ENCODE peak calls at places on chromosomes 3 and 15, in four cellular contexts. A is M059J, D is NCI-H460, E is DMS153. Y is an unnamed sample.

GRCh38 chr15:75732206-75732808 is 19.7 kb upstream of the CSPG4 start:
- DNase-seq in A (no peak), D (no peak), E (no peak), Y (no peak)

GRCh38 chr3:53616971-53617892 is 122.8 kb downstream of the CACNA1D start:
- DNase-seq in A (no peak), E (no peak), D (no peak), Y (no peak)

GRCh38 chr3:194615221-194615620 is 18.0 kb downstream of the TMEM44 start:
- DNase-seq in E (no peak), D (no peak), A (no peak), Y (no peak)

GRCh38 chr3:114052216-114052615 is 4.1 kb downstream of the CCDC191 start:
- DNase-seq in D (no peak), E (no peak), A (no peak), Y (no peak)

GRCh38 chr3:58522759-58523425 is 14.1 kb downstream of the ACOX2 start:
- DNase-seq in D (no peak), A (no peak), E (no peak), Y (no peak)

GRCh38 chr3:43077708-43078107 is 28.2 kb downstream of the POMGNT2 start:
- DNase-seq in A (no peak), E (no peak), D (no peak), Y (no peak)

GRCh38 chr3:98699132-98699531 is 64.0 kb upstream of the ST3GAL6 start:
- DNase-seq in E (no peak), D (no peak), A (peak; percentile 82), Y (peak; percentile 28)

GRCh38 chr15:100788080-100788730 is 91.4 kb upstream of the ALDH1A3 start:
- DNase-seq in D (no peak), E (no peak), A (no peak), Y (no peak)

GRCh38 chr3:142647856-142648255 is 51.7 kb downstream of the PLS1 start:
- DNase-seq in D (no peak), A (peak; percentile 83), E (no peak), Y (peak; percentile 22)

GRCh38 chr15:64351265-64351664 is 4.7 kb downstream of the CSNK1G1 start:
- DNase-seq in D (no peak), E (no peak), A (peak; percentile 12), Y (no peak)

GRCh38 chr15:34815836-34816235 is 20.5 kb upstream of the ACTC1 start:
- DNase-seq in E (no peak), A (no peak), D (no peak), Y (no peak)

GRCh38 chr3:17640466-17640865 is 102.0 kb downstream of the TBC1D5 start:
- DNase-seq in E (no peak), A (peak; percentile 44), D (no peak), Y (no peak)

GRCh38 chr15:74732846-74733245 is 7.5 kb upstream of the CYP1A1 start:
- DNase-seq in D (no peak), A (no peak), E (no peak), Y (no peak)

GRCh38 chr3:126551066-126551838 is 7.5 kb downstream of the C3orf22 start:
- DNase-seq in E (no peak), A (no peak), D (no peak), Y (no peak)

GRCh38 chr3:46871222-46871621 is 6.3 kb upstream of the PTH1R start:
- DNase-seq in D (no peak), A (no peak), E (no peak), Y (no peak)

GRCh38 chr15:99438691-99439523 is 126.9 kb upstream of the MEF2A start:
- DNase-seq in D (no peak), A (no peak), E (no peak), Y (no peak)

GRCh38 chr3:69948246-69948862 is 51.2 kb upstream of the SAMMSON start:
- DNase-seq in E (no peak), D (peak; percentile 26), A (peak; percentile 43), Y (peak; percentile 37)

GRCh38 chr15:88535100-88535499 is 11.4 kb downstream of the DET1 start:
- DNase-seq in E (no peak), D (no peak), A (peak; percentile 24), Y (no peak)

GRCh38 chr15:71588746-71589145 is 221.6 kb upstream of the NR2E3 start:
- DNase-seq in D (no peak), A (peak; percentile 86), E (no peak), Y (no peak)

GRCh38 chr3:121707531-121708273 is 41.8 kb downstream of the GOLGB1 start:
- DNase-seq in D (no peak), E (peak; percentile 8), A (peak; percentile 38), Y (peak; percentile 77)

GRCh38 chr15:49079340-49080039 is 33.2 kb upstream of the SECISBP2L start:
- DNase-seq in E (no peak), D (no peak), A (no peak), Y (no peak)

GRCh38 chr3:32198011-32198410 is 40.5 kb upstream of the CMTM8 start:
- DNase-seq in D (no peak), A (no peak), E (no peak), Y (no peak)

GRCh38 chr15:58457466-58457965 is 25.7 kb downstream of the LIPC start:
- DNase-seq in A (peak; percentile 80), E (no peak), D (no peak), Y (no peak)

GRCh38 chr3:127673191-127674098 is 693 bp downstream of the ABTB1 start:
- DNase-seq in D (peak; percentile 26), A (peak; percentile 30), E (peak; percentile 15), Y (no peak)

GRCh38 chr3:142275856-142276255 is 50.5 kb upstream of the GK5 start:
- DNase-seq in A (peak; percentile 82), D (no peak), E (no peak), Y (no peak)

GRCh38 chr15:78302579-78302978 is 3.2 kb upstream of the SKIC8 start:
- DNase-seq in D (no peak), A (peak; percentile 79), E (no peak), Y (no peak)

GRCh38 chr3:197554196-197554561 is 1.6 kb downstream of the BDH1 start:
- DNase-seq in D (no peak), E (no peak), A (no peak), Y (no peak)

GRCh38 chr3:157572559-157573270 is 69.5 kb upstream of the VEPH1 start:
- DNase-seq in D (peak; percentile 51), A (peak; percentile 69), E (peak; percentile 9), Y (peak; percentile 28)

GRCh38 chr15:78715930-78716329 is 74.9 kb upstream of the CHRNB4 start:
- DNase-seq in A (peak; percentile 66), E (no peak), D (peak; percentile 26), Y (no peak)

GRCh38 chr3:158794936-158795518 is 6.8 kb upstream of the MFSD1 start:
- DNase-seq in A (peak; percentile 45), E (no peak), D (no peak), Y (no peak)

GRCh38 chr3:45817788-45818523 is 21.6 kb upstream of the SLC6A20 start:
- DNase-seq in E (peak; percentile 67), A (peak; percentile 96), D (no peak), Y (peak; percentile 91)

GRCh38 chr3:8990266-8991215 is 27.3 kb upstream of the RAD18 start:
- DNase-seq in E (no peak), A (no peak), D (no peak), Y (no peak)

GRCh38 chr15:89447676-89448075 is 48.7 kb downstream of the RHCG start:
- DNase-seq in E (no peak), D (no peak), A (no peak), Y (no peak)

GRCh38 chr15:73051402-73051810 is 857 bp upstream of the NEO1 start:
- DNase-seq in D (no peak), E (no peak), A (no peak), Y (no peak)

GRCh38 chr3:124281453-124282316 is 289.8 kb upstream of the ROPN1 start:
- DNase-seq in D (peak; percentile 40), A (peak; percentile 73), E (peak; percentile 44), Y (no peak)

GRCh38 chr3:124248471-124249028 is 256.6 kb upstream of the ROPN1 start:
- DNase-seq in D (no peak), A (peak; percentile 91), E (no peak), Y (no peak)

GRCh38 chr3:58117561-58118305 is 93.0 kb downstream of the DNASE1L3 start:
- DNase-seq in A (peak; percentile 33), D (no peak), E (no peak), Y (peak; percentile 79)

Y was measured in LNCaP clone FGC.